ENCODE peak calls at places on chromosomes 7 and 10, in six cellular contexts. L, K, B, P, H and Q are unnamed samples. For H3K4me1, the result is how much of the 10 kb centered on the place peaks cover.

GRCh38 chr7:20299647-20300312 is 30.9 kb upstream of the ITGB8 start:
- DNase-seq in L (no peak), K (no peak), B (no peak), P (no peak), H (no peak), Q (no peak)

GRCh38 chr7:47314248-47314647 is 267.7 kb downstream of the TNS3 start:
- DNase-seq in L (no peak), K (no peak), B (no peak), P (no peak), H (no peak), Q (no peak)

GRCh38 chr7:47581821-47582747 is at the start of gene TNS3:
- DNase-seq in L (no peak), K (peak), B (peak), P (peak), H (no peak), Q (no peak)

GRCh38 chr10:78384021-78384420 is 350.4 kb downstream of the RPS24 start:
- DNase-seq in L (no peak), K (no peak), B (no peak), P (no peak), H (no peak), Q (no peak)

GRCh38 chr7:33379891-33380525 is 250.6 kb downstream of the BBS9 start:
- DNase-seq in L (no peak), K (no peak), B (no peak), P (no peak), H (no peak), Q (no peak)

GRCh38 chr7:157318015-157318706 is 18.6 kb upstream of the DNAJB6 start:
- DNase-seq in L (no peak), K (peak), B (no peak), P (peak), H (peak), Q (no peak)

GRCh38 chr10:43824934-43825333 is 176.3 kb upstream of the ZNF32 start:
- DNase-seq in L (no peak), K (peak), B (peak), P (no peak), H (peak), Q (no peak)

GRCh38 chr10:131574707-131575430 is 263.3 kb upstream of the TCERG1L start:
- DNase-seq in L (no peak), K (no peak), B (peak), P (no peak), H (no peak), Q (no peak)

GRCh38 chr7:108235451-108236061 is 105.4 kb upstream of the LAMB4 start:
- DNase-seq in L (no peak), K (peak), B (no peak), P (no peak), H (no peak), Q (no peak)

GRCh38 chr10:45355494-45355893 is 18.5 kb upstream of the ALOX5 start:
- DNase-seq in L (no peak), K (no peak), B (no peak), P (no peak), H (no peak), Q (no peak)

GRCh38 chr7:18590744-18591340 is 95.3 kb downstream of the HDAC9 start:
- DNase-seq in L (peak), K (no peak), B (no peak), P (no peak), H (no peak), Q (no peak)

GRCh38 chr10:37381271-37381670 is 255.9 kb downstream of the ANKRD30A start:
- DNase-seq in L (no peak), K (no peak), B (no peak), P (no peak), H (no peak), Q (no peak)

GRCh38 chr7:88357794-88358533 is 51.3 kb upstream of the STEAP4 start:
- DNase-seq in L (no peak), K (peak), B (no peak), P (no peak), H (no peak), Q (peak)

GRCh38 chr10:131797626-131798025 is 103.2 kb upstream of the PPP2R2D start:
- DNase-seq in L (no peak), K (no peak), B (no peak), P (no peak), H (no peak), Q (no peak)

GRCh38 chr7:39433550-39433949 is 132.7 kb upstream of the YAE1 start:
- DNase-seq in L (no peak), K (no peak), B (no peak), P (no peak), H (no peak), Q (no peak)

GRCh38 chr10:79382491-79382941 is 35.2 kb downstream of the PPIF start:
- DNase-seq in L (no peak), K (no peak), B (no peak), P (peak), H (no peak), Q (no peak)

GRCh38 chr10:60073397-60073780 is 167.0 kb upstream of the CCDC6 start:
- DNase-seq in L (no peak), K (no peak), B (no peak), P (no peak), H (no peak), Q (no peak)

DNA sequence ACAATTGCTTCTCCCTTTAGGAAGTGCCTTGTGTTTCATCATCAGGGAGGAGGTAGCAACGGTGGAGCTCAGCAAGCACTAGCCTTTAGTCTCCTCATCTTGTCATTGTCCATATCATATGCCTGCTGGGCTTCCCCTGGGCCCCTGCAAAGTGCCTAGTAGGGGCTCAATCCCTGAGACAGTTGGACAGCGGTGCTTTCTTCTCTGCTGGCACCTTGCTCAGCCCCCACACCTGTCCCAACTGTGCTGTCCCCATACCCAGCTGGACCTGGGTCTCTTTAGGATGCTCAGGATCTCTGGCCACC is 5.5 kb downstream of the SMARCD3 start:
- DNase-seq in L (no peak), K (no peak), B (no peak), P (no peak), H (no peak), Q (no peak)
- H3K4me1 ChIP-seq in L (under half), K (under half), B (under half), P (under half), H (half or more), Q (under half)

GRCh38 chr10:16423599-16423998 is 13.2 kb upstream of the PTER start:
- DNase-seq in L (no peak), K (no peak), B (no peak), P (no peak), H (no peak), Q (no peak)
- TF ChIP-seq CTCF in L (no peak), K (no peak), B (no peak), P (no peak), H (no peak), Q (no peak)

DNA sequence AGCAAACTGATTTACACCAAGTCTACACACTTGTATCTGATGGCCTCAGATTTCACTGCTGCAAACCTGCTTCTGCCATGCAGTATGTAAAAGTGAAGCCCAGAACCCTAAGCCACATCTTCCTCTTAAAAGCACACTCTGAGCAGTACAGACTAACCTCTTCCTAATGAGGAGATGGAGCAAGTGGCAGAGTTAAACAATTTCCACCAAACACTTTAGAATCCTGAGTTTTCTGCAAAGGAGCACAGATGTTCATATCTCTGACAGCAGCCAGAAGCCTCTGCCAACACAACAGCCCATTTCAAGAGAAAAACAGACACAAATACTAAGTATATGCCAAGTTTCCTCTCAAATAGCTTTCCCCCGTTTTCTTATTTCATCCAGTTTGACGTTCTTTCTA is 27.7 kb downstream of the ELMO1 start:
- DNase-seq in L (no peak), K (no peak), B (no peak), P (no peak), H (no peak), Q (no peak)
- H3K27ac ChIP-seq in L (no peak), K (no peak), B (no peak), P (no peak), H (no peak), Q (no peak)

DNA sequence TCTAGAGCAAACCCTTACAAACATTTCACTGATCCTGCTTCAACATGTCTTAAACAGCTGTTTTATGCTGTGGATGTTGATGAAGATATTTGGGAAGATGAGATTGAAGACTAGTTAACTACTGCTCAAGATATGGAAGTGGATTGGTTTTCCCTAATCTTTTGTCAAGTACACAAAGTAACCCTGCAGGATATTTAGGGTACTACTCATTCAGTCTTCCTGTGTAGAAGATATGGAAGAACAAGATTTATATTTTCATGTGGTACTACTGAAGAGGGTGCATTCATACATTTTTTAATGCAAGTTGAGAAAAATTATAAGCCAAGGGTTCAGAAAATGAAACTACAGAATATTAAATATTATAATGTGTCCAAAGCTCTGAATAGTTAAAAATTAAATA is 18.3 kb upstream of the TMEM140 start:
- DNase-seq in L (no peak), K (no peak), B (no peak), P (no peak), H (no peak), Q (no peak)
- H3K4me1 ChIP-seq in L (under half), K (under half), B (under half), P (under half), H (under half), Q (under half)

DNA sequence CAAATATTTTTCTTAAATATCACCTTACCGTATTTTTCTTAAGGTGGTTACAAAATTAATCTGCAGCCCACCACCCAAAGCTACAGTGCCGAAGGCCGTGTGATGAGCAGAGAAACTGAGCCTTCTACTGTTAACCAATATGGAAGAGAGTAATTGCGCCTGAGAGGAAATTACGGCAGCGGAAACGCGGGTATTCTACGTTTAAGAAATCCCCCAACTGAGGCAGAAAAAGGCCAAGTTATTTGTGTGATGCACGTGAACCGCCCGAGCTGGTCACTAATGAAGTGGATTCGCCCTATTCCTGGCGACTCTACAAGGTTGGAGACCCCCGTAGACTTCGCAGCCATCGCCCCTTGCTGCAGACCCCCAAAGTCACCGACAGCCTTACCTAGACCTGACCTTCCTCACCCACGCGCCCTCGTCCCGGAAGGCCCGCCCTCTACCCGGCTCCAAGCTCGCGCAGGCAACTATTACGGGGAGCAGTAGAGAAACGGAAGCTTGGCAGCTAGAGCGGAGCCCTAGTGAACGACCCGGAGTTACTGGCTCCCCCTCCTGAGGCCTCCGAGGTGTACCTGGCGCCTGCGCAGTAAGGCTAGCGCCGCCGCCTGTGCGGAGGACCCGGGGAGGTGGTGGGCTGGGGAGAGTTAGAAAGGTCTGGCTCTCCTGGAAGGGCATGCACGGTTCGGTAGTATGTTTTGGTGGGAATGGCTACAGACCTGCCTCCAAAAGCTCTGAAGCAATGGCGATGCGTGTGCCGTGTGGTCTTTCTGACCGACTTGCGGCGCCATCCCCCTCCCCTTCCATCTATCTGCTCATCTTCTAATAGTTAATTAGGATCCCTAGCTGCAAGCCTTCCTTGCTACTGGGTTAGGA is at the start of gene MRPS33:
- DNase-seq in L (peak), K (peak), B (peak), P (peak), H (peak), Q (peak)
- TF ChIP-seq CTCF in L (peak), K (peak), B (peak), P (peak), H (no peak), Q (peak)

GRCh38 chr7:154442939-154443338 is 390.7 kb downstream of the DPP6 start:
- DNase-seq in L (no peak), K (no peak), B (no peak), P (no peak), H (no peak), Q (no peak)
- H3K27ac ChIP-seq in L (no peak), K (no peak), B (peak), P (no peak), H (no peak), Q (no peak)

GRCh38 chr7:50357346-50357745 is 52.8 kb downstream of the IKZF1 start:
- DNase-seq in L (no peak), K (no peak), B (no peak), P (no peak), H (no peak), Q (no peak)

GRCh38 chr7:50353894-50354595 is 49.5 kb downstream of the IKZF1 start:
- DNase-seq in L (no peak), K (no peak), B (no peak), P (no peak), H (no peak), Q (no peak)

GRCh38 chr7:50356212-50356944 is 51.9 kb downstream of the IKZF1 start:
- DNase-seq in L (no peak), K (peak), B (peak), P (peak), H (peak), Q (no peak)

GRCh38 chr7:50356945-50357268 is 52.4 kb downstream of the IKZF1 start:
- DNase-seq in L (no peak), K (no peak), B (no peak), P (no peak), H (no peak), Q (no peak)

DNA sequence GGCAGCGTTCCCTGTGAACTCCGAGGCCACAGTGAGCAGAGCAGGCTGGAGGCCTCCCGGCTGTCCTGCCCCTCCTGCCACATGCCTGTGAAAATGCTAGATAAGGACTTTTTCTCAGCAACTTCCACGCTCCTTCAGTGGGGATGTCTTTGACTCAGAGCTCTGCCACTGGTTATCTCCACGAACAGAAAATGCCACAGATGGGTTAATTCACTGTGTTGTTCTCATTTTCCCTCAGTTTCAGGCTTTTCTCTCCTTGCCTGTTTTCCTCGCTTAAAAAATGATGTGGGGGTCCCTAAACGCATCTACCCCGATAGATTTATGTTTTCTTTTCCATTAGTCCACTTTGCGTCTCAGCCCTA is 51.3 kb downstream of the IKZF1 start:
- DNase-seq in L (no peak), K (peak), B (no peak), P (no peak), H (no peak), Q (no peak)
- H3K4me1 ChIP-seq in L (under half), K (under half), B (under half), P (under half), H (under half), Q (under half)

GRCh38 chr7:29309041-29309860 is 114.7 kb downstream of the CHN2 start:
- DNase-seq in L (no peak), K (peak), B (no peak), P (no peak), H (no peak), Q (no peak)
- TF ChIP-seq CTCF in L (no peak), K (no peak), B (no peak), P (no peak), H (no peak), Q (peak)

GRCh38 chr10:124709862-124710261 is 34.3 kb downstream of the FAM53B start:
- DNase-seq in L (no peak), K (no peak), B (peak), P (peak), H (peak), Q (no peak)
- H3K27ac ChIP-seq in L (no peak), K (no peak), B (peak), P (no peak), H (peak), Q (no peak)

GRCh38 chr10:11673346-11674330 is 62.2 kb upstream of the USP6NL start:
- DNase-seq in L (no peak), K (no peak), B (no peak), P (no peak), H (no peak), Q (no peak)
- H3K4me1 ChIP-seq in L (under half), K (under half), B (under half), P (under half), H (under half), Q (under half)